ENCODE peak calls at places on chromosome 10, in four cellular contexts. One of them, this sample, is unnamed.

GRCh38 chr10:85918371-85918770 is 448.2 kb downstream of the GRID1 start:
- DNase-seq in CD4-positive, CD25-positive, alpha-beta regulatory T cell: no peak
- DNase-seq in left ventricle myocardium inferior: no peak
- DNase-seq in OCI-LY7: no peak
- DNase-seq in this sample: no peak

GRCh38 chr10:8245131-8246117 is 190.9 kb downstream of the GATA3 start:
- DNase-seq in OCI-LY7: no peak
- DNase-seq in CD4-positive, CD25-positive, alpha-beta regulatory T cell: peak
- DNase-seq in left ventricle myocardium inferior: no peak
- DNase-seq in this sample: no peak

GRCh38 chr10:128160335-128160734 is 34.1 kb upstream of the MKI67 start:
- DNase-seq in OCI-LY7: no peak
- DNase-seq in CD4-positive, CD25-positive, alpha-beta regulatory T cell: no peak
- DNase-seq in left ventricle myocardium inferior: no peak
- DNase-seq in this sample: no peak

GRCh38 chr10:12358863-12359647 is 9.7 kb downstream of the CAMK1D start:
- DNase-seq in left ventricle myocardium inferior: peak
- DNase-seq in OCI-LY7: no peak
- DNase-seq in CD4-positive, CD25-positive, alpha-beta regulatory T cell: no peak
- DNase-seq in this sample: no peak

GRCh38 chr10:28619465-28619864 is 57.9 kb upstream of the BAMBI start:
- DNase-seq in CD4-positive, CD25-positive, alpha-beta regulatory T cell: no peak
- DNase-seq in left ventricle myocardium inferior: no peak
- DNase-seq in OCI-LY7: no peak
- DNase-seq in this sample: no peak

GRCh38 chr10:32393942-32394341 is 47.0 kb upstream of the EPC1 start:
- DNase-seq in left ventricle myocardium inferior: no peak
- DNase-seq in OCI-LY7: no peak
- DNase-seq in CD4-positive, CD25-positive, alpha-beta regulatory T cell: no peak
- DNase-seq in this sample: no peak

GRCh38 chr10:132444877-132445351 is 47.9 kb downstream of the PWWP2B start:
- DNase-seq in left ventricle myocardium inferior: no peak
- DNase-seq in CD4-positive, CD25-positive, alpha-beta regulatory T cell: no peak
- DNase-seq in OCI-LY7: no peak
- DNase-seq in this sample: no peak

GRCh38 chr10:17171131-17171530 is 30.3 kb downstream of the TRDMT1 start:
- DNase-seq in left ventricle myocardium inferior: no peak
- DNase-seq in CD4-positive, CD25-positive, alpha-beta regulatory T cell: no peak
- DNase-seq in OCI-LY7: no peak
- DNase-seq in this sample: no peak

GRCh38 chr10:4270116-4270515 is 485.1 kb upstream of the KLF6 start:
- DNase-seq in OCI-LY7: no peak
- DNase-seq in left ventricle myocardium inferior: no peak
- DNase-seq in CD4-positive, CD25-positive, alpha-beta regulatory T cell: no peak
- DNase-seq in this sample: no peak

GRCh38 chr10:21424511-21424910 is 101.0 kb downstream of the SKIDA1 start:
- DNase-seq in OCI-LY7: no peak
- DNase-seq in left ventricle myocardium inferior: no peak
- DNase-seq in CD4-positive, CD25-positive, alpha-beta regulatory T cell: no peak
- DNase-seq in this sample: no peak

GRCh38 chr10:31134303-31134928 is 102.8 kb upstream of the ZNF438 start:
- DNase-seq in left ventricle myocardium inferior: no peak
- DNase-seq in OCI-LY7: no peak
- DNase-seq in CD4-positive, CD25-positive, alpha-beta regulatory T cell: peak
- DNase-seq in this sample: peak

GRCh38 chr10:8543361-8544056 is 489.0 kb downstream of the GATA3 start:
- DNase-seq in OCI-LY7: no peak
- DNase-seq in left ventricle myocardium inferior: no peak
- DNase-seq in CD4-positive, CD25-positive, alpha-beta regulatory T cell: no peak
- DNase-seq in this sample: no peak

DNA sequence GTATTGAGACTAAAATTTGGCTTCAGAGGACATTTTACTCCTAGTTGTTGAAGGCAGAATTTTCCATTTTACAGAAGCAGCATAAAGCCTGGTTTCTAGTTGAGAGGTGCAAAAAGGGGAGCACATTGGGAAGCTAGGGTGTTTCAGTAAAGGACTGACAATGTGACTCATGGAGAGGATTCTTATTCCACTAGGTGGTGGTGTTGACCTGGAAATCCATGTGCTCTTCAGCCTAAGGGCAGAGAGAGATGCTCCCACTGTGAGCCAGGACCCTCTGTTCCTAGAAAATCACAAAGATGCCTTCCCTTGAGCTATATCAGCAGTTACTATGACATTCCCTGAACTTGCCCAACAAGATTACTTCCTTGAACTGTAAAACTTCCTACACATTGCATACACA is 687.8 kb downstream of the IPMK start:
- DNase-seq in CD4-positive, CD25-positive, alpha-beta regulatory T cell: no peak
- DNase-seq in OCI-LY7: peak
- DNase-seq in left ventricle myocardium inferior: no peak
- DNase-seq in this sample: peak
- H3K4me3 ChIP-seq in CD4-positive, CD25-positive, alpha-beta regulatory T cell: no peak
- H3K4me3 ChIP-seq in OCI-LY7: no peak
- H3K4me3 ChIP-seq in left ventricle myocardium inferior: no peak
- H3K4me3 ChIP-seq in this sample: no peak

DNA sequence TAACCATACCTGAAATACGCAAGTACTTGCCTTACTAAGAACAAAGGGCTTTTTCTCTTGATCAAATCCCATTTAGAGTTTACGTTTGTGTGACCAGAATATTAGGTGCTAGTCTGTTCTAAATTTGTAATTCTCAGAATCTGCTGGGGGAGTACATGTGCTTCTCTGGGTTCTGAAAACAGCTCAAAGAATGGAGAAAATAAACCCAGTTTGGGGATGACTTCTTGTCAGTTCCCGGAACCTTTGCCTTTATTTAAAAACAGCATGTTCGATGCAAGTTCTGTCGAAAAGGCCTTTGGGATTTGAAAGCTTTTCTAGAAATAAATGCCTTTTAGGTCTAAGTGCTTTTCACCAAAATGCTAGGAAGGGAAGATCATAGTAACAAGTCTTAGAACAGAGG is 147.0 kb downstream of the ARID5B start:
- DNase-seq in CD4-positive, CD25-positive, alpha-beta regulatory T cell: no peak
- DNase-seq in left ventricle myocardium inferior: no peak
- DNase-seq in OCI-LY7: no peak
- DNase-seq in this sample: no peak
- H3K4me3 ChIP-seq in CD4-positive, CD25-positive, alpha-beta regulatory T cell: peak
- H3K4me3 ChIP-seq in left ventricle myocardium inferior: peak
- H3K4me3 ChIP-seq in OCI-LY7: peak
- H3K4me3 ChIP-seq in this sample: peak

DNA sequence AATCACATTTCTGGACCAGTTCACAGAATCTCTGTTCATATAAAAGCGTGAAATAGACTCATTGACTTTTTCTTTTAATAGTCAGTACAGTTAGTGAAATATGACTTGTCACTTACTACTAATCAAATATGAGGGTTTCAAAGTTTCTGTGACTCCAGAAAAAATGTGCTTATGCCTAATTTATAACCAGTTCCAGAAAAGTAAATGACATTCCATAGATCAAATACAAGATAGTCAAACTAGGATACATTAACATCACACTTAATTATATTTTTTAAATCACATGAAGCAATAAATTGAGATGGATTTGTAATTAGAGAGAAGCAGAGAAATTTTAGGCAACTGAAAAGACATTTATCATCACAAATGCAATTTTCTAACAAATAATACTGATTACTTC is 491.4 kb downstream of the KIF20B start:
- DNase-seq in left ventricle myocardium inferior: no peak
- DNase-seq in OCI-LY7: no peak
- DNase-seq in CD4-positive, CD25-positive, alpha-beta regulatory T cell: no peak
- DNase-seq in this sample: no peak
- H3K4me3 ChIP-seq in left ventricle myocardium inferior: no peak
- H3K4me3 ChIP-seq in OCI-LY7: no peak
- H3K4me3 ChIP-seq in CD4-positive, CD25-positive, alpha-beta regulatory T cell: no peak
- H3K4me3 ChIP-seq in this sample: no peak

GRCh38 chr10:95742529-95742884 is 13.5 kb upstream of the ENTPD1 start:
- DNase-seq in left ventricle myocardium inferior: no peak
- DNase-seq in OCI-LY7: no peak
- DNase-seq in CD4-positive, CD25-positive, alpha-beta regulatory T cell: no peak
- DNase-seq in this sample: peak
- H3K4me3 ChIP-seq in left ventricle myocardium inferior: peak
- H3K4me3 ChIP-seq in OCI-LY7: peak
- H3K4me3 ChIP-seq in CD4-positive, CD25-positive, alpha-beta regulatory T cell: no peak
- H3K4me3 ChIP-seq in this sample: no peak

DNA sequence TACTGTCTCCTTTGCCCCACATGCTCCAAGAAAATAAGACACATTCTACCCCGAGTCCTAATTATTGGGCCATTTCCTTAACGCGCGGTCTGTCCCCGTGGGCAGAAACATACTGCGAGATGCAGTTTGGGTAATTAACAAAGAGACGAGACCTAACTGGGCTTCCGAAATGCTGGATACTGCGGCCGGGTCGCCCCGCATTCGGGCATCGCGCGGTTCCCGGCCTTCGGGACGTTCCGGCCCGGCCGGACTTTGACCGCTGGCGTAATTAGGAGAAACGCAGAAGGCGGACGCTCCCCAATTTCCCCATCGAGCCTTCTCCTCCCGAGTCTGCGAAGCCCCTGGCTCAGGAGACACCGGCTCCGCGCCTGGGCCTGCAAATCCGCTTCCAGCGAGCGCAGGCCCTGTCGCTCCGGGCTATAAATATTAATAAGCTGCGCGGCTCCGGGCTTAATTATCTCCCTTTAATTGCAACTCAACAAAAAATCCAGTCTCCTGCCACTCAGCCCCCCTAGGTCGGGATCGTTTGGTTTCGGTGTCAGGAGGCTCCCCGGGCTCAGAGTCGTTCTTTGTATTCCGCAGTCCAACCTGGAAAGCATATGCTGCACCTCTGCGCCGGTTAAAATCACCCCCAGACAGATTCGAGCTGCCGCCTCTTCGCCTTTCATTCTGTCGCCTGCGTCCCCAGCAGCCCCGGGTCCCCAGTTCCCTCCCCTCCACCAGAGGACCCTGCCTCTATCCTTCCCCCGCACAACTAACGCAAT is 131.5 kb downstream of the SPAG6 start:
- DNase-seq in CD4-positive, CD25-positive, alpha-beta regulatory T cell: no peak
- DNase-seq in left ventricle myocardium inferior: no peak
- DNase-seq in OCI-LY7: no peak
- DNase-seq in this sample: no peak
- H3K4me3 ChIP-seq in CD4-positive, CD25-positive, alpha-beta regulatory T cell: no peak
- H3K4me3 ChIP-seq in left ventricle myocardium inferior: peak
- H3K4me3 ChIP-seq in OCI-LY7: no peak
- H3K4me3 ChIP-seq in this sample: peak

DNA sequence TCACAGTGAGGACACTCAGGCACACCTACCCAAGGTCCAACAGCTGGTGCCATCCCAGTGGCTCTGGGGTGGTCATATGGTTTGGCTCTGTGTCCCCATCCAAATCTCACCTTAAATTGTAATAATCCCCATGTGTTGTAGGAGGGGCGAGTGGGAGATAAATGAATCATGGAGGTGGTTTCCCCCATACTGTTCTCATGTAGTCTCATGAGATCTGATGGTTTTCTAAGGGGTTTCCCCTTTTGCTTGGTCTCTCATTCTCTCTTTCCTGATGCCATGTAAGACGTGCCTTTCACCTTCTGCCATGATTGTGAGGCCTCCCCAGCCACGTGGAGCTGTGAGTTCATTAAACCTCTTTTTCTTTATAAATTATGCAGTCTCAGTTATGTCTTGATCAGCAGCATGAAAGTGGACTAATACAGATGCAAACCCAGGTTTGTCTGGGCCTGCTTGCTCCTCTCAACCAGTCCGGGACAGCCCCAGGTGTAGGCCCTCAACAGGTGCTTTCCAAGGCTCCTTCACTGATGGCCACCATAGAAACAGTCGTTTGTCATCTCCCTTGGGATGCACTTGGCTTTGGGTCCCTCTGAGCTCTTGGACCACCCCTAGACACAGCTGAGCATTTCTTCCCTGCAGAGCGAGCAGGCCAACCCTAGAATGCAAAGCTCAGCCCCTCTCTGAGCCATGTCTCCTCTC is 101.3 kb upstream of the CTBP2 start:
- DNase-seq in OCI-LY7: no peak
- DNase-seq in left ventricle myocardium inferior: no peak
- DNase-seq in CD4-positive, CD25-positive, alpha-beta regulatory T cell: no peak
- DNase-seq in this sample: no peak
- H3K4me3 ChIP-seq in OCI-LY7: no peak
- H3K4me3 ChIP-seq in left ventricle myocardium inferior: no peak
- H3K4me3 ChIP-seq in CD4-positive, CD25-positive, alpha-beta regulatory T cell: no peak
- H3K4me3 ChIP-seq in this sample: no peak

GRCh38 chr10:104580321-104580720 is 60.8 kb upstream of the SORCS3 start:
- DNase-seq in left ventricle myocardium inferior: no peak
- DNase-seq in OCI-LY7: no peak
- DNase-seq in CD4-positive, CD25-positive, alpha-beta regulatory T cell: no peak
- DNase-seq in this sample: no peak
- H3K4me3 ChIP-seq in left ventricle myocardium inferior: peak
- H3K4me3 ChIP-seq in OCI-LY7: no peak
- H3K4me3 ChIP-seq in CD4-positive, CD25-positive, alpha-beta regulatory T cell: no peak
- H3K4me3 ChIP-seq in this sample: no peak

GRCh38 chr10:96831867-96832720 is at the start of gene LCOR:
- DNase-seq in left ventricle myocardium inferior: peak
- DNase-seq in CD4-positive, CD25-positive, alpha-beta regulatory T cell: peak
- DNase-seq in OCI-LY7: peak
- DNase-seq in this sample: peak

GRCh38 chr10:96833220-96834001 is 1.3 kb downstream of the LCOR start:
- DNase-seq in OCI-LY7: peak
- DNase-seq in left ventricle myocardium inferior: peak
- DNase-seq in CD4-positive, CD25-positive, alpha-beta regulatory T cell: no peak
- DNase-seq in this sample: no peak

GRCh38 chr10:96832721-96833219 is 672 bp downstream of the LCOR start:
- DNase-seq in OCI-LY7: peak
- DNase-seq in left ventricle myocardium inferior: peak
- DNase-seq in CD4-positive, CD25-positive, alpha-beta regulatory T cell: peak
- DNase-seq in this sample: no peak

GRCh38 chr10:96835826-96836365 is 3.8 kb downstream of the LCOR start:
- DNase-seq in left ventricle myocardium inferior: no peak
- DNase-seq in CD4-positive, CD25-positive, alpha-beta regulatory T cell: no peak
- DNase-seq in OCI-LY7: no peak
- DNase-seq in this sample: no peak

GRCh38 chr10:96834121-96834520 is 2.0 kb downstream of the LCOR start:
- DNase-seq in left ventricle myocardium inferior: no peak
- DNase-seq in OCI-LY7: no peak
- DNase-seq in CD4-positive, CD25-positive, alpha-beta regulatory T cell: no peak
- DNase-seq in this sample: no peak
- H3K4me3 ChIP-seq in left ventricle myocardium inferior: peak
- H3K4me3 ChIP-seq in OCI-LY7: peak
- H3K4me3 ChIP-seq in CD4-positive, CD25-positive, alpha-beta regulatory T cell: peak
- H3K4me3 ChIP-seq in this sample: peak

GRCh38 chr10:36248314-36248981 is 606.4 kb upstream of the FZD8 start:
- DNase-seq in CD4-positive, CD25-positive, alpha-beta regulatory T cell: no peak
- DNase-seq in left ventricle myocardium inferior: no peak
- DNase-seq in OCI-LY7: no peak
- DNase-seq in this sample: no peak
- H3K4me3 ChIP-seq in CD4-positive, CD25-positive, alpha-beta regulatory T cell: no peak
- H3K4me3 ChIP-seq in left ventricle myocardium inferior: no peak
- H3K4me3 ChIP-seq in OCI-LY7: no peak
- H3K4me3 ChIP-seq in this sample: no peak

This sample was measured in astrocyte of the cerebellum.